ENCODE peak calls at places on chromosomes 13 and 19, in seven cellular contexts. One of them, this sample, is unnamed.

GRCh38 chr19:56637976-56638555 is 4.9 kb upstream of the SMIM17 start:
- DNase-seq in endothelial cell: peak
- DNase-seq in tibial artery: peak
- DNase-seq in AG10803: peak
- DNase-seq in B cell: no peak
- DNase-seq in mesothelial cell of epicardium: peak
- DNase-seq in HCT116: no peak
- DNase-seq in this sample: peak

GRCh38 chr19:45254044-45254531 is 3.0 kb downstream of the MARK4 start:
- DNase-seq in endothelial cell: no peak
- DNase-seq in tibial artery: no peak
- DNase-seq in AG10803: no peak
- DNase-seq in B cell: peak
- DNase-seq in mesothelial cell of epicardium: no peak
- DNase-seq in HCT116: no peak
- DNase-seq in this sample: peak

GRCh38 chr19:39193785-39194184 is 3.0 kb upstream of the NCCRP1 start:
- DNase-seq in endothelial cell: no peak
- DNase-seq in tibial artery: no peak
- DNase-seq in AG10803: no peak
- DNase-seq in B cell: peak
- DNase-seq in mesothelial cell of epicardium: no peak
- DNase-seq in HCT116: no peak
- DNase-seq in this sample: no peak

GRCh38 chr19:677201-677600 is 1.0 kb downstream of the FSTL3 start:
- DNase-seq in endothelial cell: no peak
- DNase-seq in tibial artery: peak
- DNase-seq in AG10803: peak
- DNase-seq in B cell: no peak
- DNase-seq in mesothelial cell of epicardium: peak
- DNase-seq in HCT116: no peak
- DNase-seq in this sample: no peak

GRCh38 chr19:35509018-35509652 is 4.3 kb downstream of the DMKN start:
- DNase-seq in endothelial cell: peak
- DNase-seq in tibial artery: no peak
- DNase-seq in AG10803: no peak
- DNase-seq in B cell: no peak
- DNase-seq in mesothelial cell of epicardium: no peak
- DNase-seq in HCT116: peak
- DNase-seq in this sample: peak

GRCh38 chr19:38635483-38636399 is 11.7 kb upstream of the ACTN4 start:
- DNase-seq in endothelial cell: no peak
- DNase-seq in tibial artery: no peak
- DNase-seq in AG10803: no peak
- DNase-seq in B cell: no peak
- DNase-seq in mesothelial cell of epicardium: no peak
- DNase-seq in HCT116: no peak
- DNase-seq in this sample: no peak

GRCh38 chr19:30212574-30212973 is 159.6 kb upstream of the ZNF536 start:
- DNase-seq in endothelial cell: no peak
- DNase-seq in tibial artery: no peak
- DNase-seq in AG10803: no peak
- DNase-seq in B cell: peak
- DNase-seq in mesothelial cell of epicardium: peak
- DNase-seq in HCT116: no peak
- DNase-seq in this sample: no peak

GRCh38 chr13:114107686-114108081 is 24.7 kb downstream of the RASA3 start:
- DNase-seq in endothelial cell: no peak
- DNase-seq in tibial artery: peak
- DNase-seq in AG10803: peak
- DNase-seq in B cell: no peak
- DNase-seq in mesothelial cell of epicardium: no peak
- DNase-seq in HCT116: no peak
- DNase-seq in this sample: no peak

GRCh38 chr19:50998686-50999085 is 2.7 kb downstream of the KLK8 start:
- DNase-seq in endothelial cell: no peak
- DNase-seq in tibial artery: no peak
- DNase-seq in AG10803: no peak
- DNase-seq in B cell: no peak
- DNase-seq in mesothelial cell of epicardium: no peak
- DNase-seq in HCT116: no peak
- DNase-seq in this sample: no peak

GRCh38 chr19:18233224-18233825 is 7.1 kb upstream of the PDE4C start:
- DNase-seq in endothelial cell: peak
- DNase-seq in tibial artery: no peak
- DNase-seq in AG10803: no peak
- DNase-seq in B cell: peak
- DNase-seq in mesothelial cell of epicardium: peak
- DNase-seq in HCT116: no peak
- DNase-seq in this sample: peak

GRCh38 chr13:112992931-112993700 is 24.1 kb downstream of the MCF2L start:
- DNase-seq in endothelial cell: no peak
- DNase-seq in tibial artery: no peak
- DNase-seq in AG10803: no peak
- DNase-seq in B cell: no peak
- DNase-seq in mesothelial cell of epicardium: no peak
- DNase-seq in HCT116: no peak
- DNase-seq in this sample: no peak

GRCh38 chr19:10533656-10534386 is 9.9 kb upstream of the ATG4D start:
- DNase-seq in endothelial cell: no peak
- DNase-seq in tibial artery: no peak
- DNase-seq in AG10803: peak
- DNase-seq in B cell: no peak
- DNase-seq in mesothelial cell of epicardium: no peak
- DNase-seq in HCT116: no peak
- DNase-seq in this sample: no peak

GRCh38 chr13:110669036-110669435 is 36.9 kb downstream of the CARS2 start:
- DNase-seq in endothelial cell: no peak
- DNase-seq in tibial artery: no peak
- DNase-seq in AG10803: no peak
- DNase-seq in B cell: no peak
- DNase-seq in mesothelial cell of epicardium: no peak
- DNase-seq in HCT116: no peak
- DNase-seq in this sample: no peak

GRCh38 chr19:58477871-58478270 is 1.7 kb downstream of the ZNF446 start:
- DNase-seq in endothelial cell: no peak
- DNase-seq in tibial artery: no peak
- DNase-seq in AG10803: no peak
- DNase-seq in B cell: no peak
- DNase-seq in mesothelial cell of epicardium: no peak
- DNase-seq in HCT116: no peak
- DNase-seq in this sample: no peak

GRCh38 chr13:51518847-51519246 is 65.4 kb upstream of the WDFY2 start:
- DNase-seq in endothelial cell: no peak
- DNase-seq in tibial artery: no peak
- DNase-seq in AG10803: peak
- DNase-seq in B cell: no peak
- DNase-seq in mesothelial cell of epicardium: no peak
- DNase-seq in HCT116: no peak
- DNase-seq in this sample: no peak

GRCh38 chr19:35791814-35792279 is 16.5 kb downstream of the ARHGAP33 start:
- DNase-seq in endothelial cell: no peak
- DNase-seq in tibial artery: no peak
- DNase-seq in AG10803: no peak
- DNase-seq in B cell: peak
- DNase-seq in mesothelial cell of epicardium: no peak
- DNase-seq in HCT116: no peak
- DNase-seq in this sample: no peak

GRCh38 chr13:41411536-41411935 is 45.8 kb upstream of the RGCC start:
- DNase-seq in endothelial cell: peak
- DNase-seq in tibial artery: peak
- DNase-seq in AG10803: peak
- DNase-seq in B cell: no peak
- DNase-seq in mesothelial cell of epicardium: no peak
- DNase-seq in HCT116: peak
- DNase-seq in this sample: no peak

GRCh38 chr19:19202707-19203011 is 555 bp downstream of the NR2C2AP start:
- DNase-seq in endothelial cell: no peak
- DNase-seq in tibial artery: no peak
- DNase-seq in AG10803: no peak
- DNase-seq in B cell: no peak
- DNase-seq in mesothelial cell of epicardium: no peak
- DNase-seq in HCT116: no peak
- DNase-seq in this sample: no peak

GRCh38 chr19:28980236-28980868 is 232.6 kb downstream of the UQCRFS1 start:
- DNase-seq in endothelial cell: no peak
- DNase-seq in tibial artery: no peak
- DNase-seq in AG10803: peak
- DNase-seq in B cell: no peak
- DNase-seq in mesothelial cell of epicardium: no peak
- DNase-seq in HCT116: no peak
- DNase-seq in this sample: no peak

GRCh38 chr19:32206065-32206464 is 139.3 kb upstream of the ZNF507 start:
- DNase-seq in endothelial cell: no peak
- DNase-seq in tibial artery: no peak
- DNase-seq in AG10803: no peak
- DNase-seq in B cell: no peak
- DNase-seq in mesothelial cell of epicardium: no peak
- DNase-seq in HCT116: no peak
- DNase-seq in this sample: no peak

GRCh38 chr13:27636624-27637288 is 15.1 kb downstream of the POLR1D start:
- DNase-seq in endothelial cell: no peak
- DNase-seq in tibial artery: no peak
- DNase-seq in AG10803: no peak
- DNase-seq in B cell: no peak
- DNase-seq in mesothelial cell of epicardium: no peak
- DNase-seq in HCT116: no peak
- DNase-seq in this sample: no peak

GRCh38 chr19:44452367-44452766 is 4.1 kb upstream of the ZNF229 start:
- DNase-seq in endothelial cell: no peak
- DNase-seq in tibial artery: no peak
- DNase-seq in AG10803: no peak
- DNase-seq in B cell: no peak
- DNase-seq in mesothelial cell of epicardium: no peak
- DNase-seq in HCT116: no peak
- DNase-seq in this sample: no peak

GRCh38 chr13:90197722-90198121 is 1149.8 kb upstream of the MIR17HG start:
- DNase-seq in endothelial cell: no peak
- DNase-seq in tibial artery: no peak
- DNase-seq in AG10803: peak
- DNase-seq in B cell: no peak
- DNase-seq in mesothelial cell of epicardium: no peak
- DNase-seq in HCT116: no peak
- DNase-seq in this sample: no peak

GRCh38 chr19:7152568-7152967 is 83.1 kb downstream of the ZNF557 start:
- DNase-seq in endothelial cell: no peak
- DNase-seq in tibial artery: no peak
- DNase-seq in AG10803: peak
- DNase-seq in B cell: no peak
- DNase-seq in mesothelial cell of epicardium: no peak
- DNase-seq in HCT116: no peak
- DNase-seq in this sample: no peak

GRCh38 chr19:50759886-50760285 is 10.4 kb upstream of the GPR32 start:
- DNase-seq in endothelial cell: no peak
- DNase-seq in tibial artery: no peak
- DNase-seq in AG10803: peak
- DNase-seq in B cell: no peak
- DNase-seq in mesothelial cell of epicardium: no peak
- DNase-seq in HCT116: peak
- DNase-seq in this sample: no peak

GRCh38 chr19:41528106-41528505 is 47.9 kb upstream of the CEACAM21 start:
- DNase-seq in endothelial cell: no peak
- DNase-seq in tibial artery: no peak
- DNase-seq in AG10803: no peak
- DNase-seq in B cell: no peak
- DNase-seq in mesothelial cell of epicardium: no peak
- DNase-seq in HCT116: no peak
- DNase-seq in this sample: no peak

GRCh38 chr13:92074658-92075057 is 676.2 kb downstream of the GPC5 start:
- DNase-seq in endothelial cell: peak
- DNase-seq in tibial artery: no peak
- DNase-seq in AG10803: no peak
- DNase-seq in B cell: no peak
- DNase-seq in mesothelial cell of epicardium: no peak
- DNase-seq in HCT116: no peak
- DNase-seq in this sample: no peak
- TF ChIP-seq CTCF in endothelial cell: no peak
- TF ChIP-seq CTCF in tibial artery: no peak
- TF ChIP-seq CTCF in AG10803: no peak
- TF ChIP-seq CTCF in B cell: no peak
- TF ChIP-seq CTCF in mesothelial cell of epicardium: no peak
- TF ChIP-seq CTCF in HCT116: no peak
- TF ChIP-seq CTCF in this sample: peak

GRCh38 chr13:43511260-43511970 is 275.4 kb downstream of the ENOX1 start:
- DNase-seq in endothelial cell: no peak
- DNase-seq in tibial artery: no peak
- DNase-seq in AG10803: no peak
- DNase-seq in B cell: no peak
- DNase-seq in mesothelial cell of epicardium: no peak
- DNase-seq in HCT116: no peak
- DNase-seq in this sample: no peak

GRCh38 chr13:43520331-43520730 is 266.4 kb downstream of the ENOX1 start:
- DNase-seq in endothelial cell: no peak
- DNase-seq in tibial artery: no peak
- DNase-seq in AG10803: no peak
- DNase-seq in B cell: no peak
- DNase-seq in mesothelial cell of epicardium: no peak
- DNase-seq in HCT116: no peak
- DNase-seq in this sample: no peak

GRCh38 chr13:43514326-43514725 is 272.4 kb downstream of the ENOX1 start:
- DNase-seq in endothelial cell: no peak
- DNase-seq in tibial artery: no peak
- DNase-seq in AG10803: no peak
- DNase-seq in B cell: no peak
- DNase-seq in mesothelial cell of epicardium: no peak
- DNase-seq in HCT116: no peak
- DNase-seq in this sample: no peak

GRCh38 chr13:43516401-43516826 is 270.4 kb downstream of the ENOX1 start:
- DNase-seq in endothelial cell: no peak
- DNase-seq in tibial artery: peak
- DNase-seq in AG10803: peak
- DNase-seq in B cell: no peak
- DNase-seq in mesothelial cell of epicardium: no peak
- DNase-seq in HCT116: no peak
- DNase-seq in this sample: no peak
- TF ChIP-seq CTCF in endothelial cell: no peak
- TF ChIP-seq CTCF in tibial artery: no peak
- TF ChIP-seq CTCF in AG10803: peak
- TF ChIP-seq CTCF in B cell: no peak
- TF ChIP-seq CTCF in mesothelial cell of epicardium: no peak
- TF ChIP-seq CTCF in HCT116: no peak
- TF ChIP-seq CTCF in this sample: no peak

GRCh38 chr19:33795370-33796163 is 1.1 kb upstream of the KCTD15 start:
- DNase-seq in endothelial cell: peak
- DNase-seq in tibial artery: peak
- DNase-seq in AG10803: peak
- DNase-seq in B cell: peak
- DNase-seq in mesothelial cell of epicardium: peak
- DNase-seq in HCT116: no peak
- DNase-seq in this sample: peak
- TF ChIP-seq CTCF in endothelial cell: peak
- TF ChIP-seq CTCF in tibial artery: peak
- TF ChIP-seq CTCF in AG10803: peak
- TF ChIP-seq CTCF in B cell: peak
- TF ChIP-seq CTCF in mesothelial cell of epicardium: peak
- TF ChIP-seq CTCF in HCT116: peak
- TF ChIP-seq CTCF in this sample: peak

DNA sequence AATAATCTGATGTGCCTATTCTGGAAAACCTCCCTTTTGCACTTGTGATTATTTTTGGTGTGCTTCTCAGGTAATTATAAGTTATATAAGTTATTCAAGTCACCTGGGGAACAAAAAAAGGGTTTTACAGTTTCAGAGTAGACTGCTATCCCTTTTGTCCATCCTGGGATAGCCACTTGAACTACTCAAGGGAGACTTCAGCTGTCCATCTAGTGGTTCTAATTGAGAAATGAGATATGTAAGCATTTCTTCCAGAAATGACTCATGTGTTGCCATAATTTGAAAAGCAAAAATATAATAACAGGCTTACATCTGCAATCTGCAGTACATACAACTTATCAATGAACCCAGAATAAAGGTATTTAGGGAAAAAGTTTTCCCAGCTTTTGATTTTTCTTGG is 20.4 kb downstream of the UBL3 start:
- DNase-seq in endothelial cell: no peak
- DNase-seq in tibial artery: no peak
- DNase-seq in AG10803: no peak
- DNase-seq in B cell: no peak
- DNase-seq in mesothelial cell of epicardium: no peak
- DNase-seq in HCT116: no peak
- DNase-seq in this sample: no peak
- TF ChIP-seq CTCF in endothelial cell: no peak
- TF ChIP-seq CTCF in tibial artery: no peak
- TF ChIP-seq CTCF in AG10803: peak
- TF ChIP-seq CTCF in B cell: no peak
- TF ChIP-seq CTCF in mesothelial cell of epicardium: no peak
- TF ChIP-seq CTCF in HCT116: no peak
- TF ChIP-seq CTCF in this sample: no peak